ENCODE peak calls at places on chromosome 2, in six cellular contexts. L is mesothelial cell of epicardium; S is PC-3; T is chondrocyte; H is HFFc6; Z is CD8-positive, alpha-beta T cell. A is an unnamed sample.

GRCh38 chr2:207282916-207283315 is 117.2 kb upstream of the KLF7 start:
- DNase-seq in T (no peak), H (no peak), L (no peak), S (no peak), Z (no peak), A (no peak)

GRCh38 chr2:194087569-194087968 is 1569.5 kb upstream of the SLC39A10 start:
- DNase-seq in L (no peak), H (no peak), Z (no peak), S (peak), T (no peak), A (no peak)

GRCh38 chr2:38194751-38195150 is 118.8 kb upstream of the CYP1B1 start:
- DNase-seq in H (no peak), S (peak), T (no peak), L (no peak), Z (no peak), A (no peak)

GRCh38 chr2:19331452-19331851 is 27.0 kb downstream of the OSR1 start:
- DNase-seq in S (no peak), H (no peak), T (no peak), L (no peak), Z (no peak), A (no peak)

GRCh38 chr2:86764661-86765307 is 25.9 kb downstream of the CD8A start:
- DNase-seq in Z (peak), T (no peak), H (peak), L (no peak), S (peak), A (peak)

GRCh38 chr2:110773470-110773921 is 41.1 kb downstream of the ACOXL start:
- DNase-seq in T (no peak), Z (no peak), H (no peak), S (no peak), L (no peak), A (no peak)

GRCh38 chr2:176093145-176093888 is 796 bp downstream of the HOXD13 start:
- DNase-seq in L (no peak), Z (no peak), T (no peak), S (peak), H (no peak), A (no peak)

GRCh38 chr2:238449909-238450417 is 23.2 kb downstream of the ASB1 start:
- DNase-seq in Z (no peak), T (no peak), L (no peak), H (peak), S (no peak), A (peak)

GRCh38 chr2:62787381-62787780 is 81.9 kb downstream of the EHBP1 start:
- DNase-seq in H (peak), Z (no peak), S (peak), T (no peak), L (no peak), A (no peak)

GRCh38 chr2:239429473-239430350 is 28.9 kb upstream of the HDAC4 start:
- DNase-seq in T (no peak), S (no peak), L (no peak), H (no peak), Z (no peak), A (no peak)

GRCh38 chr2:97745474-97746172 is 32.2 kb downstream of the ZAP70 start:
- DNase-seq in S (no peak), Z (no peak), T (no peak), L (no peak), H (no peak), A (no peak)

GRCh38 chr2:54570925-54571694 is 115.0 kb downstream of the SPTBN1 start:
- DNase-seq in L (no peak), Z (peak), H (peak), T (no peak), S (peak), A (peak)

GRCh38 chr2:146764301-146764700 is 1080.5 kb upstream of the ACVR2A start:
- DNase-seq in Z (no peak), L (no peak), S (peak), T (no peak), H (no peak), A (no peak)

GRCh38 chr2:27655155-27655951 is 8.1 kb downstream of the SUPT7L start:
- DNase-seq in Z (no peak), T (no peak), L (no peak), H (peak), S (peak), A (no peak)

GRCh38 chr2:237961637-237962036 is 5.2 kb upstream of the UBE2F start:
- DNase-seq in S (no peak), T (no peak), Z (no peak), H (no peak), L (no peak), A (no peak)

GRCh38 chr2:237688081-237688480 is 60.7 kb downstream of the LRRFIP1 start:
- DNase-seq in H (no peak), Z (no peak), T (no peak), S (no peak), L (no peak), A (no peak)

GRCh38 chr2:232981767-232982360 is 31.2 kb downstream of the NGEF start:
- DNase-seq in H (no peak), S (peak), T (peak), L (no peak), Z (no peak), A (no peak)

GRCh38 chr2:1561259-1561658 is 148.0 kb downstream of the TPO start:
- DNase-seq in T (no peak), S (no peak), L (no peak), H (no peak), Z (no peak), A (no peak)
- TF ChIP-seq CTCF in T (no peak), S (no peak), L (no peak), H (no peak), Z (no peak), A (no peak)

GRCh38 chr2:53040536-53041229 is 726.9 kb upstream of the CHAC2 start:
- DNase-seq in S (no peak), T (no peak), H (peak), L (no peak), Z (no peak), A (no peak)
- TF ChIP-seq CTCF in S (peak), T (peak), H (peak), L (peak), Z (no peak), A (no peak)

GRCh38 chr2:167331636-167332232 is 443.5 kb downstream of the XIRP2 start:
- DNase-seq in T (no peak), S (peak), L (no peak), H (no peak), Z (no peak), A (peak)
- TF ChIP-seq CTCF in T (peak), S (peak), L (no peak), H (no peak), Z (no peak), A (peak)

DNA sequence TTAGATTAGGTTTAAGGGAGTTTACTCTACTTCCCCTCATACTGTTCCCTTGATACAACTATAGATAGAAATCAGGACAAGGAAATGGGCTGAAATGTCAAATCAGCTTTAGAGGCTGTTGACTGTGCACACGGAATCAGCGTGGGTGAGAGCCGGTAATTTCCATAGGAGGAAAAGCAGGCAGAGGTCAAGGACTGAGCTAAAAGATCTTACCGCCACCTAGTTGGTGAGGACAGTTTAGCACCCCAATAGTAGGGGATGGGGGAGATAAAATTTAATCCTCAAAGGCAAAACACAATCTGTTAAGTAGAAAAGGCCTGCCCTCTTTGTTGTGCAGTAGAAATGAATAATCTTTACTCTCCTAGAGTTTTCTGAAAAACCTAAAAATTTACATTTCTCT is 1154.5 kb upstream of the CHAC2 start:
- DNase-seq in H (no peak), L (no peak), S (no peak), Z (no peak), T (no peak), A (no peak)
- TF ChIP-seq CTCF in H (no peak), L (no peak), S (no peak), Z (no peak), T (peak), A (no peak)

GRCh38 chr2:120914839-120915521 is 179.3 kb downstream of the GLI2 start:
- DNase-seq in H (peak), S (peak), L (no peak), T (peak), Z (no peak), A (peak)
- TF ChIP-seq CTCF in H (peak), S (no peak), L (no peak), T (peak), Z (no peak), A (no peak)

GRCh38 chr2:231111987-231112386 is 12.9 kb downstream of the HTR2B start:
- DNase-seq in H (peak), Z (no peak), L (no peak), T (no peak), S (peak), A (no peak)

GRCh38 chr2:231113489-231113888 is 11.4 kb downstream of the HTR2B start:
- DNase-seq in H (no peak), S (no peak), L (no peak), Z (no peak), T (no peak), A (no peak)

GRCh38 chr2:231115651-231116050 is 9.2 kb downstream of the HTR2B start:
- DNase-seq in S (no peak), H (no peak), Z (no peak), T (no peak), L (no peak), A (no peak)

DNA sequence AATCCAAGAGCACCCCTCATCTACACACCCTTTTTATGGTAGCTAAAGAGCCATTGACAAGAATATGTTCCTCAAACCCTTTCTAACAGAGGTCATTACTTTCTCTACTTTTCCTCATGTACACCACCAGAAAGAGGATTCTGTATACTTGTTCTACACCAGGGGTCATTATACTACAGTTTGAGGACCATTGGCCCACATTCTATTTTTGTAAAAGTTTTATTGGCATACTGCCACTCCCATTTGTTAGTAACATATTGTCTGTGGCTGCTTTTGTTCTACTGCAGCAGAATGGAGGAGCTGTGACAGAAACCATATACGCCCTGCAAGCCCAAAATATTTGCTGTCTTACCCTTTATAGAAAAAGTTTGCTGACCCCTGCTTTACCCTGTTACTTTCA is 14.3 kb downstream of the HTR2B start:
- DNase-seq in H (peak), S (peak), L (no peak), Z (no peak), T (no peak), A (no peak)
- TF ChIP-seq CTCF in H (peak), S (peak), L (no peak), Z (no peak), T (peak), A (no peak)

DNA sequence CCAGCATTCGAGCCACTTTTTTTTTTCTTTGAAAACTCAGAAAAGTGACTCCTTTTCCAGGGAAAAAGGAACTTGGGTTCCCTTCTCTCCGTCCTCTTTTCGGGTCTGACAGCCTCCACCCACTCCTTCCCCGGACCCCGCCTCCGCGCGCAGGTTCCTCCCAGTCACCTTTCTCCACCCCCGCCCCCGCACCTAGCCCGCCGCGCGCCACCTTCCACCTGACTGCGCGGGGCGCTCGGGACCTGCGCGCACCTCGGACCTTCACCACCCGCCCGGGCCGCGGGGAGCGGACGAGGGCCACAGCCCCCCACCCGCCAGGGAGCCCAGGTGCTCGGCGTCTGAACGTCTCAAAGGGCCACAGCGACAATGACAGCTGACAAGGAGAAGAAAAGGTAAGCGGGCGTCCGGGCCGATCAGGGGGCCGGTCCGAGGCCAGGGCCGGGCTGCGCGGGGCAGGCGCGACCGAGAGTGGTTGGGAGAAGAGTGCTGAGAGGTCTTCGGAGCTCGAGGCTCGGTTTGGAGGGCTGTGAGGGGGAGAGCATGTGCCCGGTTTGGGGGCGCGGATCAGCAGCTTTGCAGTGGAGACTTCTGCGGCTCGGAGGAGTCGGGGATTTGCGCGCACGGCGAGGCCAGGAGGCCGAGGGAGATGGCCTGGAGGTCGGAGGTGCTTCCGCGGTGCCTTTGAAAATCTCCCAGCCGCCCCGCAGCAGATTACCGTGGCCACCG is 502 bp downstream of the EPAS1 start:
- DNase-seq in H (no peak), S (peak), L (no peak), Z (peak), T (no peak), A (peak)
- TF ChIP-seq CTCF in H (peak), S (peak), L (no peak), Z (no peak), T (no peak), A (no peak)

DNA sequence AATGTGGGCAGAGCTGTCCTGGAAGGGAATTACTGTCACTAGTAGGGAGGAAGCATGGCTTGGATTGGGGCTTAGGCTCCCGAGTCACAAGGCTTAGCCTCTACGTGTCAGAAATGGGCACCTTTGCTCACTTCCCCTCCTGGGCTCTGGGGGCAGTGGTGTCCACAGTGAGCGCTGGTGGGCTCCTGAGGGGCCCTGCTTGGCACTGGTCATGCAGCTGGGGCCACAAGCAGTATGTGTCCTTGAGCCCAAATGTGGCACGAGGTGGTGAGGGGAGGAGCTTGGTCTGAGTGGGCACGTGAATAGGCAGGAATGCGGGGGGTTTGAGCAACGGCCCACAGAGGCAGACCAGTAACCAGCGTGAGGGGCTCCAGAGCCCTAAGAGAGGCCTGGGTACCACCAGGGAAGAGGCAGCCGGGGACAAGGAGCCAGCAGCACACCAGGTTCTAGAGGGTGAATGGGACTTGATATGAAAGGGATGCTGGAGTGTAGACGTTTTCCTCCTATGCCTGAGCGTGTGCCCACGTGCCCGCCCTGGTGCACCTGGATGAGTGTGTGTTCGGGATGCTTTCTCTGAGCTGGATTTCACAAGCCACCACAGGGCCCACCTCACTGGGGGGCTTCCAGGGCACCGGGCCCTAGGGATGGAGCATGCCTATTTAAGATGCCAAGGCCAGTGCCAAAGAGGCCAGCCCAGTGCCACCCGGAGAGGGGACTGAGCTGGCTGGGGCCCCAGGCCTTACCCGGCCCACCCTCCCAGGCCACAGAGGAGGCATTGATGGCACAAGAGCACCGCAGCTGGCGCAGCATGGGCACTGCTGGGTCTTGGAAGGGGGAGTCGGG is 22.8 kb upstream of the PTMA start:
- DNase-seq in T (no peak), L (no peak), S (no peak), H (no peak), Z (no peak), A (no peak)
- TF ChIP-seq CTCF in T (peak), L (no peak), S (peak), H (peak), Z (no peak), A (no peak)

DNA sequence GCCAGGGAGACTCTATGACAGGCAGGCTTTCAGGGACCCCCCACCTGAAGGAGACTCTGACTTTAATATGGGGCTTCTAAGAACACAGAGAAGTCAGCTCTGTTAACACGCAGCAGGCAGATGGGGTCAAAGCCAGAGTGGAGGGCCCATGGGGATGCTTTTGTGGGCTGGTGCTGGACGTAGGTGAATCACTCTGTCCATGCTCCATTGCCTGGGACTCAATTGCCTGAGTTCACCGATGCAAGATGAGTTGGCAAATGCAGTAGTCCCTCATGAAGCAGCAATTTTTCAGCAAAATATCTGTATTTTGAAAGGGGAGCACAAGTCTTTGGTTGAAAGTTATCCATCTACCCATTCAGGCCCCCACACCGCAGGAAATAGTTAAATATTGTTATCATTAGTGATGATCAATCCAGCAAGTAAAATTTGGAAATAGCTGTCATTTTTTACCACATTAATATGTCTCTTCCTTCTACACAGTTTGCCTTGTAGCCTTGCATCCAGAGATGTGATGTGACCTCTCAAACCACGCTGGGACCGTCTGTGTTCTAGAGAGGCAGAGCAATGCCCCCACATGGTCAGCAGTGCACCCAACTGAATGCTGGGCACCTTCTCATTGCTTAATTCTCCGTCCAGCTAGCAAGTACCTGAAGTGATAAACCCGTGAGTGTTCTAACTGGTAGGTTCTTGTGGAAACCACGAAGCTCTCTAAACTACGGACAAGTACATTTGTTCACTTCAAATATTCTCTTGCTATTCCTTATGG is 34.8 kb upstream of the FAM110C start:
- DNase-seq in S (no peak), T (no peak), Z (no peak), H (no peak), L (no peak), A (no peak)
- TF ChIP-seq CTCF in S (no peak), T (no peak), Z (no peak), H (no peak), L (no peak), A (no peak)

A was measured in Calu3.